ENCODE peak calls at places on chromosome 2, in seven cellular contexts. A, K, N, J, W, Y and Z are unnamed samples.
A peak's percentile ranks its signal among the peaks of the same experiment; 100 is the strongest.

GRCh38 chr2:206154197-206154596 is 5.0 kb downstream of the NDUFS1 start:
- DNase-seq in A (no peak), K (peak; percentile 13), N (no peak), J (no peak), W (peak; percentile 51), Y (peak; percentile 6), Z (no peak)

GRCh38 chr2:48600204-48600813 is 17.3 kb upstream of the GTF2A1L start:
- DNase-seq in A (peak; percentile 32), K (peak; percentile 46), N (no peak), J (no peak), W (peak; percentile 69), Y (peak; percentile 36), Z (peak; percentile 56)

GRCh38 chr2:113219092-113219441 is 45.3 kb downstream of the PSD4 start:
- DNase-seq in A (no peak), K (no peak), N (no peak), J (no peak), W (no peak), Y (no peak), Z (no peak)

GRCh38 chr2:157256621-157257020 is 884 bp upstream of the GALNT5 start:
- DNase-seq in A (peak; percentile 77), K (peak; percentile 77), N (no peak), J (no peak), W (peak; percentile 32), Y (no peak), Z (no peak)

GRCh38 chr2:55961318-55961911 is 37.8 kb upstream of the EFEMP1 start:
- DNase-seq in A (peak; percentile 55), K (peak; percentile 62), N (no peak), J (no peak), W (peak; percentile 86), Y (peak; percentile 63), Z (peak; percentile 77)

GRCh38 chr2:71575966-71576365 is 122.6 kb downstream of the DYSF start:
- DNase-seq in A (no peak), K (no peak), N (no peak), J (no peak), W (no peak), Y (no peak), Z (no peak)

GRCh38 chr2:8872821-8873432 is 35.5 kb upstream of the KIDINS220 start:
- DNase-seq in A (peak; percentile 37), K (peak; percentile 68), N (no peak), J (no peak), W (peak; percentile 81), Y (peak; percentile 70), Z (peak; percentile 71)

GRCh38 chr2:112216158-112216557 is 38.7 kb downstream of the ZC3H8 start:
- DNase-seq in A (no peak), K (peak; percentile 33), N (no peak), J (no peak), W (peak; percentile 49), Y (peak; percentile 3), Z (no peak)

GRCh38 chr2:209076151-209076550 is 347.7 kb upstream of the MAP2 start:
- DNase-seq in A (no peak), K (no peak), N (no peak), J (no peak), W (no peak), Y (no peak), Z (no peak)

DNA sequence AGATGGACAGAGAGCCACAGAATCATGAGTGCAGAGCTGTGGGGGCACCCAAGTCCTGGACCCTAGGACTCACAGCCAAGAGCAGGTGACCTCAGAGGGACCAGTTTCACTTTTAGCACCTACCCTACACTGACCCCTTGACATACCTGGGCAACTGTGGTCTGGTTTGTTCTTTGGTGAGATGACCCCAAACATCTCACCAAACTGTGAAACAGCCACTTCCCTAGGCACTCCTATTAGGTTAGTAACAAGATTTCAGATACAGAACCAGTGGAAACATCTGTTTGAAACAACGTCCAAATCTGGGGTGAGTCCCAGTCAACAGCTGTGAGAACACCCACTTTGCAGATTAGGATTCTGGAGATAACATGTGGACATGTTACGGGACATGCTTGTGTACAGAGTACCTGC is 1.9 kb upstream of the ZFP36L2 start:
- DNase-seq in A (no peak), K (no peak), N (no peak), J (no peak), W (no peak), Y (no peak), Z (no peak)
- H3K4me3 ChIP-seq in A (no peak overlapping the region), K (no peak overlapping the region), N (no peak overlapping the region), J (no peak overlapping the region), W (no peak overlapping the region), Y (no peak overlapping the region), Z (no peak overlapping the region)

GRCh38 chr2:77521931-77522470 is at the start of gene LRRTM4:
- DNase-seq in A (no peak), K (no peak), N (no peak), J (no peak), W (no peak), Y (no peak), Z (peak; percentile 1)
- H3K4me3 ChIP-seq in A (no peak within 1 kb of the TSS), K (no peak within 1 kb of the TSS), N (no peak within 1 kb of the TSS), J (peak within 1 kb of the TSS; percentile 35), W (no peak within 1 kb of the TSS), Y (no peak within 1 kb of the TSS), Z (no peak within 1 kb of the TSS)

GRCh38 chr2:179429060-179429471 is 164.4 kb upstream of the SESTD1 start:
- DNase-seq in A (no peak), K (no peak), N (no peak), J (no peak), W (no peak), Y (no peak), Z (no peak)
- H3K4me3 ChIP-seq in A (no peak overlapping the region), K (no peak overlapping the region), N (no peak overlapping the region), J (no peak overlapping the region), W (no peak overlapping the region), Y (no peak overlapping the region), Z (no peak overlapping the region)

GRCh38 chr2:85134255-85135065 is 1.3 kb downstream of the TCF7L1 start:
- DNase-seq in A (peak; percentile 27), K (peak; percentile 48), N (peak; percentile 29), J (peak; percentile 81), W (peak; percentile 47), Y (peak; percentile 42), Z (peak; percentile 65)

GRCh38 chr2:85137131-85137530 is 3.9 kb downstream of the TCF7L1 start:
- DNase-seq in A (no peak), K (no peak), N (no peak), J (no peak), W (no peak), Y (no peak), Z (no peak)

GRCh38 chr2:85132834-85133637 is at the start of gene TCF7L1:
- DNase-seq in A (peak; percentile 86), K (peak; percentile 89), N (peak; percentile 68), J (peak; percentile 96), W (peak; percentile 74), Y (peak; percentile 84), Z (peak; percentile 89)

GRCh38 chr2:85133751-85134254 is 611 bp downstream of the TCF7L1 start:
- DNase-seq in A (peak; percentile 51), K (peak; percentile 43), N (peak; percentile 35), J (peak; percentile 82), W (peak; percentile 43), Y (peak; percentile 43), Z (peak; percentile 40)

DNA sequence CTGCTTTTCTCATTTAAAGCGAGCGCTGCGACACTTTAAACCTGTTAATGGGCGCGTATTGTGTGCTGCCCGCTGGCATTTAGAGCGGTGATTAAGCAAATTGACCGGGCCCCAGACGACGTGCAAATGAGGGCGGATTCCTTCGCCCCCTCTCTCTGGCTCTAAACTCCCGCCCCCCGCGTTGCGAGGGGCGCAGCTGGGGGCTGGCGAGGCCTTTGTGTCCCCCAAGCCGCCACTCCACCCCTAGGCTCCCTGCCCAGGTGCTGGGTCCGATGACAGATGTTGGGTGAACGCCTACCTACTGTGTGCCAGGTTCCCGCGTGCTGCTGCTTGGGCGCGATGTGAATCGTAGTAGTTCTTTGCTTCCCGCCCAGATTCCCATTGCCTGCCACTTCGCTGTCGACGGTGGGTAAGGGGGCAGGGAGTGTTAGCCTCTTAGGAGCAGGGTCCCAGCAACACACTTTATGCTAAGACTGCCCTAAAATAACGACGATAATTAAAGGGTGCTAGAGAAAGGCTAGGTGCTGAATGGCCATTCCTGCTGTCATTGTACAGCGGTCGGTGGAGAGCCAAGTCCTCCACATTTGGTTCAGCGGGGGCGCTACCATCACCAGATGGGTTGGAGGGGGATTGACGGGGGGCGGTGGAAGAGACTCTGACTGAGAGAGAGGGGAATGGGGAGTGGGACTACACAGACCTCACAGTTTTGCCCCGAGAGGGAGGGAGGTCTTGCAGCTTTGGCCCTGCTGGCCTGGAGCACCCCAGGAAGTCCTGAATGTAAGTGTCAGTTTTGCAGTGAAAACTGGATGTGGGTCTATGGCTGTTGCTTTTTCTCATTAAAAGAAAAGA is 2.1 kb downstream of the TCF7L1 start:
- DNase-seq in A (no peak), K (peak; percentile 44), N (no peak), J (peak; percentile 62), W (no peak), Y (no peak), Z (no peak)
- H3K4me3 ChIP-seq in A (peak overlapping the region; percentile 97), K (peak overlapping the region; percentile 85), N (no peak overlapping the region), J (peak overlapping the region; percentile 87), W (peak overlapping the region; percentile 75), Y (peak overlapping the region; percentile 90), Z (peak overlapping the region; percentile 69)

DNA sequence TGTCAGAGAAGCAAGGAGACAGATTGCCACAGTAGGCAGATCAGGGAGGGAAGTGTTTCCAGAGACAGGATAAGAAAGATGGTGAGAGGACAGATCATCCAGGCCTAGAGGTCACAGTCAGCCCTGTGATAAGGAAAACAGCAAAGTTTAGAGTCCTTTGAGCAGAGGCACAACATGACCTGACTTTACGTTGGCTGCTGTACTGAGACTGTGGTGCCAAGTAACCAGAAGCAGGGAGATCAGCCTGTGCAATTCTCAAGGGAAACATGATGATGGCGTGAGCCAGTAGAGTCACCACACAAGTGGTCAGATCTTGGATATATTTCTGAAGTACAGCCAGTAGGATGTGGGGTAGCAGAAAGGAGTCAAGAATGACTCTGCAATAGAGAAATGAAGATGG is 43.7 kb downstream of the SMC6 start:
- DNase-seq in A (no peak), K (no peak), N (no peak), J (no peak), W (peak; percentile 57), Y (peak; percentile 10), Z (no peak)
- H3K4me3 ChIP-seq in A (no peak overlapping the region), K (no peak overlapping the region), N (no peak overlapping the region), J (no peak overlapping the region), W (no peak overlapping the region), Y (no peak overlapping the region), Z (no peak overlapping the region)

GRCh38 chr2:103873719-103874359 is 980.1 kb upstream of the POU3F3 start:
- DNase-seq in A (no peak), K (no peak), N (no peak), J (no peak), W (no peak), Y (no peak), Z (no peak)
- H3K4me3 ChIP-seq in A (no peak overlapping the region), K (no peak overlapping the region), N (no peak overlapping the region), J (no peak overlapping the region), W (no peak overlapping the region), Y (no peak overlapping the region), Z (no peak overlapping the region)

DNA sequence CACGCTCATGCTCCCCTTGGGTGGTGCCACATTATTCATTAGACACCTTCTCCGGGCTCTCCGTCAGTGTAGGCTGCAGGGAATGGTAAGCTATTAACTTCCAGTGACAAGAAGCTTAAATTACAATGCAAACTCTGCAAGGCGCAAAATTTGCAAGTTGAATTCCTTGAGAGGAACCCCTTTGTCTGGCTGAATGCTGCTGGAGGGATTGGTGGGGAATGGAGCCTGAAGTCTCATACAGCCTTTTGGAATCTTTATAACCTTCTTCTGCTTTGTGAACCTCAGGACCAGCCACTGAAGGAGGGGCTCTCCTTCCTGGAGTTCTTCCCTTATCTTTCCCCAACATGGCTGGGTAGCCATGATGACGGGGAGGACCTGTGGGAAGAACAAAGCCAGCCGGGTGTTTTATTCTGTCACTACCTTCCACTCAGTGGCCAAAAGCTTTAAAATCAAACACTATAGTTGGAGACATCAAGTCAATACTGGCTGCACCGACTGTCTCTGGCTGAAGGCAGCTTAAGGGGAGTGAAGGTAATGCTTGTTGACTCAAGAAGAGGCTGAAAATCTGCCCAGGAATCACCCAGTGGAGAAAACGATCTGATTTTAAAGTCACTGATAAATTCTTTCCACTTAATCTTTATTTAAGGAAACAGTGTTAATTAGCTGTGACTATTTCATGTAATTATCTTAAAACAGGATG is 221.0 kb upstream of the EPHA4 start:
- DNase-seq in A (no peak), K (no peak), N (no peak), J (no peak), W (no peak), Y (no peak), Z (no peak)
- H3K4me3 ChIP-seq in A (no peak overlapping the region), K (no peak overlapping the region), N (no peak overlapping the region), J (no peak overlapping the region), W (no peak overlapping the region), Y (no peak overlapping the region), Z (no peak overlapping the region)